ENCODE peak calls at places on chromosome 17, in seven cellular contexts. K is NCI-H460; D is CD4-positive, alpha-beta T cell; I is stimulated activated naive CD4-positive, alpha-beta T cell; X is brain pericyte; A is EL; Z is left cardiac atrium. B is an unnamed sample.

GRCh38 chr17:75128694-75129505 is 2.6 kb downstream of the NT5C start:
- DNase-seq in K (no peak), D (no peak), I (no peak), X (no peak), A (no peak), Z (no peak), B (no peak)

GRCh38 chr17:45690876-45691275 is 93.2 kb upstream of the CRHR1 start:
- DNase-seq in K (no peak), D (no peak), I (no peak), X (no peak), A (no peak), Z (no peak), B (no peak)

GRCh38 chr17:76545918-76546555 is 6.2 kb downstream of the PRCD start:
- DNase-seq in K (no peak), D (no peak), I (no peak), X (no peak), A (no peak), Z (no peak), B (peak; percentile 39)

GRCh38 chr17:2398655-2399571 is 1.9 kb downstream of the MNT start:
- DNase-seq in K (peak; percentile 51), D (peak; percentile 54), I (peak; percentile 35), X (no peak), A (peak; percentile 76), Z (no peak), B (peak; percentile 69)

GRCh38 chr17:82848022-82848592 is 8.3 kb upstream of the ZNF750 start:
- DNase-seq in K (no peak), D (peak; percentile 41), I (no peak), X (peak; percentile 48), A (no peak), Z (no peak), B (peak; percentile 69)

GRCh38 chr17:55699178-55699865 is 23.3 kb downstream of the TMEM100 start:
- DNase-seq in K (no peak), D (no peak), I (no peak), X (no peak), A (no peak), Z (peak; percentile 34), B (peak; percentile 27)

GRCh38 chr17:34386925-34387550 is 24.0 kb upstream of the CCL1 start:
- DNase-seq in K (no peak), D (no peak), I (no peak), X (no peak), A (peak; percentile 45), Z (no peak), B (no peak)

GRCh38 chr17:79033046-79033616 is 9.2 kb downstream of the C1QTNF1 start:
- DNase-seq in K (no peak), D (no peak), I (no peak), X (no peak), A (no peak), Z (no peak), B (peak; percentile 23)

GRCh38 chr17:40177275-40177874 is at the start of gene RAPGEFL1:
- DNase-seq in K (peak; percentile 56), D (peak; percentile 78), I (peak; percentile 78), X (no peak), A (peak; percentile 72), Z (peak; percentile 82), B (peak; percentile 74)

GRCh38 chr17:10499950-10500349 is 18.4 kb downstream of the MYH1 start:
- DNase-seq in K (no peak), D (no peak), I (no peak), X (no peak), A (no peak), Z (no peak), B (no peak)

GRCh38 chr17:6632530-6632929 is 8.0 kb downstream of the KIAA0753 start:
- DNase-seq in K (no peak), D (no peak), I (no peak), X (no peak), A (no peak), Z (no peak), B (no peak)

GRCh38 chr17:55577687-55578086 is 66.4 kb upstream of the SMIM36 start:
- DNase-seq in K (no peak), D (peak; percentile 28), I (no peak), X (no peak), A (no peak), Z (no peak), B (no peak)

B was measured in ovary.